ENCODE peak calls at places on chromosome 5, in nine cellular contexts. One of them, this sample, is unnamed.

GRCh38 chr5:137114529-137114928 is 384.6 kb downstream of the SPOCK1 start:
- DNase-seq in tibial artery: no peak
- DNase-seq in uterus: no peak
- DNase-seq in prostate gland: no peak
- DNase-seq in sigmoid colon: no peak
- DNase-seq in fibroblast of lung: peak; percentile 83
- DNase-seq in IMR-90: peak; percentile 25
- DNase-seq in heart left ventricle: no peak
- DNase-seq in H9: no peak
- DNase-seq in this sample: peak; percentile 14

GRCh38 chr5:158013939-158014338 is 155.0 kb upstream of the CLINT1 start:
- DNase-seq in tibial artery: no peak
- DNase-seq in uterus: no peak
- DNase-seq in prostate gland: no peak
- DNase-seq in sigmoid colon: no peak
- DNase-seq in fibroblast of lung: peak; percentile 54
- DNase-seq in IMR-90: peak; percentile 12
- DNase-seq in heart left ventricle: peak; percentile 20
- DNase-seq in H9: peak; percentile 75
- DNase-seq in this sample: peak; percentile 33

GRCh38 chr5:89968870-89969472 is 440.6 kb downstream of the CETN3 start:
- DNase-seq in tibial artery: no peak
- DNase-seq in uterus: peak; percentile 19
- DNase-seq in prostate gland: peak; percentile 6
- DNase-seq in sigmoid colon: no peak
- DNase-seq in fibroblast of lung: peak; percentile 78
- DNase-seq in IMR-90: no peak
- DNase-seq in heart left ventricle: peak; percentile 33
- DNase-seq in H9: no peak
- DNase-seq in this sample: no peak

GRCh38 chr5:99045864-99046263 is 117.1 kb upstream of the CHD1 start:
- DNase-seq in tibial artery: no peak
- DNase-seq in uterus: no peak
- DNase-seq in prostate gland: no peak
- DNase-seq in sigmoid colon: no peak
- DNase-seq in fibroblast of lung: no peak
- DNase-seq in IMR-90: no peak
- DNase-seq in heart left ventricle: no peak
- DNase-seq in H9: no peak
- DNase-seq in this sample: no peak

GRCh38 chr5:34012791-34013190 is 4.9 kb upstream of the AMACR start:
- DNase-seq in tibial artery: no peak
- DNase-seq in uterus: no peak
- DNase-seq in prostate gland: no peak
- DNase-seq in sigmoid colon: no peak
- DNase-seq in fibroblast of lung: peak; percentile 61
- DNase-seq in IMR-90: peak; percentile 34
- DNase-seq in heart left ventricle: no peak
- DNase-seq in H9: no peak
- DNase-seq in this sample: no peak

GRCh38 chr5:110048508-110048907 is 358.8 kb downstream of the MAN2A1 start:
- DNase-seq in tibial artery: no peak
- DNase-seq in uterus: no peak
- DNase-seq in prostate gland: no peak
- DNase-seq in sigmoid colon: no peak
- DNase-seq in fibroblast of lung: no peak
- DNase-seq in IMR-90: no peak
- DNase-seq in heart left ventricle: no peak
- DNase-seq in H9: no peak
- DNase-seq in this sample: no peak

GRCh38 chr5:120655828-120656435 is 191.8 kb downstream of the PRR16 start:
- DNase-seq in tibial artery: no peak
- DNase-seq in uterus: no peak
- DNase-seq in prostate gland: no peak
- DNase-seq in sigmoid colon: no peak
- DNase-seq in fibroblast of lung: peak; percentile 17
- DNase-seq in IMR-90: peak; percentile 22
- DNase-seq in heart left ventricle: no peak
- DNase-seq in H9: peak; percentile 49
- DNase-seq in this sample: peak; percentile 20

GRCh38 chr5:115594343-115595047 is 7.8 kb downstream of the TICAM2 start:
- DNase-seq in tibial artery: no peak
- DNase-seq in uterus: no peak
- DNase-seq in prostate gland: no peak
- DNase-seq in sigmoid colon: no peak
- DNase-seq in fibroblast of lung: peak; percentile 40
- DNase-seq in IMR-90: peak; percentile 45
- DNase-seq in heart left ventricle: no peak
- DNase-seq in H9: no peak
- DNase-seq in this sample: no peak

GRCh38 chr5:124718376-124718775 is 28.1 kb downstream of the ZNF608 start:
- DNase-seq in tibial artery: no peak
- DNase-seq in uterus: no peak
- DNase-seq in prostate gland: no peak
- DNase-seq in sigmoid colon: no peak
- DNase-seq in fibroblast of lung: peak; percentile 43
- DNase-seq in IMR-90: no peak
- DNase-seq in heart left ventricle: no peak
- DNase-seq in H9: no peak
- DNase-seq in this sample: no peak

GRCh38 chr5:71828641-71829040 is 109.6 kb downstream of the CARTPT start:
- DNase-seq in tibial artery: no peak
- DNase-seq in uterus: no peak
- DNase-seq in prostate gland: no peak
- DNase-seq in sigmoid colon: no peak
- DNase-seq in fibroblast of lung: peak; percentile 37
- DNase-seq in IMR-90: peak; percentile 71
- DNase-seq in heart left ventricle: no peak
- DNase-seq in H9: no peak
- DNase-seq in this sample: peak; percentile 45

GRCh38 chr5:168713051-168713450 is 133.9 kb upstream of the PANK3 start:
- DNase-seq in tibial artery: no peak
- DNase-seq in uterus: no peak
- DNase-seq in prostate gland: no peak
- DNase-seq in sigmoid colon: no peak
- DNase-seq in fibroblast of lung: peak; percentile 11
- DNase-seq in IMR-90: no peak
- DNase-seq in heart left ventricle: no peak
- DNase-seq in H9: no peak
- DNase-seq in this sample: no peak

GRCh38 chr5:40172721-40173120 is 507.0 kb upstream of the PTGER4 start:
- DNase-seq in tibial artery: no peak
- DNase-seq in uterus: no peak
- DNase-seq in prostate gland: no peak
- DNase-seq in sigmoid colon: no peak
- DNase-seq in fibroblast of lung: no peak
- DNase-seq in IMR-90: no peak
- DNase-seq in heart left ventricle: no peak
- DNase-seq in H9: no peak
- DNase-seq in this sample: peak; percentile 55

GRCh38 chr5:120055858-120056257 is 408.2 kb upstream of the PRR16 start:
- DNase-seq in tibial artery: no peak
- DNase-seq in uterus: no peak
- DNase-seq in prostate gland: peak; percentile 26
- DNase-seq in sigmoid colon: no peak
- DNase-seq in fibroblast of lung: peak; percentile 55
- DNase-seq in IMR-90: peak; percentile 76
- DNase-seq in heart left ventricle: no peak
- DNase-seq in H9: no peak
- DNase-seq in this sample: peak; percentile 9

GRCh38 chr5:160472482-160472881 is 50.8 kb downstream of the PTTG1 start:
- DNase-seq in tibial artery: no peak
- DNase-seq in uterus: no peak
- DNase-seq in prostate gland: no peak
- DNase-seq in sigmoid colon: no peak
- DNase-seq in fibroblast of lung: no peak
- DNase-seq in IMR-90: no peak
- DNase-seq in heart left ventricle: no peak
- DNase-seq in H9: no peak
- DNase-seq in this sample: no peak

GRCh38 chr5:138330813-138331448 is 673 bp downstream of the CDC25C start:
- DNase-seq in tibial artery: no peak
- DNase-seq in uterus: no peak
- DNase-seq in prostate gland: no peak
- DNase-seq in sigmoid colon: no peak
- DNase-seq in fibroblast of lung: no peak
- DNase-seq in IMR-90: no peak
- DNase-seq in heart left ventricle: no peak
- DNase-seq in H9: no peak
- DNase-seq in this sample: peak; percentile 52

GRCh38 chr5:180135128-180135955 is 63.8 kb upstream of the RNF130 start:
- DNase-seq in tibial artery: peak; percentile 65
- DNase-seq in uterus: peak; percentile 6
- DNase-seq in prostate gland: no peak
- DNase-seq in sigmoid colon: peak; percentile 53
- DNase-seq in fibroblast of lung: peak; percentile 87
- DNase-seq in IMR-90: peak; percentile 79
- DNase-seq in heart left ventricle: peak; percentile 6
- DNase-seq in H9: no peak
- DNase-seq in this sample: peak; percentile 79

GRCh38 chr5:38948501-38948900 is 102.7 kb downstream of the OSMR start:
- DNase-seq in tibial artery: no peak
- DNase-seq in uterus: no peak
- DNase-seq in prostate gland: no peak
- DNase-seq in sigmoid colon: no peak
- DNase-seq in fibroblast of lung: peak; percentile 52
- DNase-seq in IMR-90: peak; percentile 65
- DNase-seq in heart left ventricle: no peak
- DNase-seq in H9: no peak
- DNase-seq in this sample: no peak

GRCh38 chr5:38141665-38142064 is 116.7 kb upstream of the EGFLAM start:
- DNase-seq in tibial artery: no peak
- DNase-seq in uterus: no peak
- DNase-seq in prostate gland: no peak
- DNase-seq in sigmoid colon: no peak
- DNase-seq in fibroblast of lung: no peak
- DNase-seq in IMR-90: no peak
- DNase-seq in heart left ventricle: no peak
- DNase-seq in H9: no peak
- DNase-seq in this sample: no peak

GRCh38 chr5:145189786-145190185 is 645.4 kb downstream of the PRELID2 start:
- DNase-seq in tibial artery: no peak
- DNase-seq in uterus: no peak
- DNase-seq in prostate gland: no peak
- DNase-seq in sigmoid colon: no peak
- DNase-seq in fibroblast of lung: no peak
- DNase-seq in IMR-90: peak; percentile 4
- DNase-seq in heart left ventricle: no peak
- DNase-seq in H9: no peak
- DNase-seq in this sample: no peak

GRCh38 chr5:36801521-36801920 is 75.0 kb upstream of the NIPBL start:
- DNase-seq in tibial artery: no peak
- DNase-seq in uterus: no peak
- DNase-seq in prostate gland: no peak
- DNase-seq in sigmoid colon: no peak
- DNase-seq in fibroblast of lung: no peak
- DNase-seq in IMR-90: no peak
- DNase-seq in heart left ventricle: no peak
- DNase-seq in H9: no peak
- DNase-seq in this sample: no peak

GRCh38 chr5:159100022-159100927 is 559 bp upstream of the EBF1 start:
- DNase-seq in tibial artery: peak; percentile 97
- DNase-seq in uterus: peak; percentile 93
- DNase-seq in prostate gland: peak; percentile 51
- DNase-seq in sigmoid colon: peak; percentile 95
- DNase-seq in fibroblast of lung: peak; percentile 88
- DNase-seq in IMR-90: peak; percentile 88
- DNase-seq in heart left ventricle: peak; percentile 92
- DNase-seq in H9: peak; percentile 94
- DNase-seq in this sample: peak; percentile 94
- H3K27ac ChIP-seq in tibial artery: peak overlapping the region; percentile 97
- H3K27ac ChIP-seq in uterus: peak overlapping the region; percentile 98
- H3K27ac ChIP-seq in prostate gland: peak overlapping the region; percentile 68
- H3K27ac ChIP-seq in sigmoid colon: peak overlapping the region; percentile 73
- H3K27ac ChIP-seq in fibroblast of lung: peak overlapping the region; percentile 76
- H3K27ac ChIP-seq in IMR-90: no peak overlapping the region
- H3K27ac ChIP-seq in heart left ventricle: peak overlapping the region; percentile 89
- H3K27ac ChIP-seq in H9: no peak overlapping the region
- H3K27ac ChIP-seq in this sample: no peak overlapping the region

GRCh38 chr5:60295423-60295822 is 401.9 kb upstream of the PDE4D start:
- DNase-seq in tibial artery: peak; percentile 58
- DNase-seq in uterus: no peak
- DNase-seq in prostate gland: no peak
- DNase-seq in sigmoid colon: no peak
- DNase-seq in fibroblast of lung: peak; percentile 25
- DNase-seq in IMR-90: peak; percentile 5
- DNase-seq in heart left ventricle: peak; percentile 8
- DNase-seq in H9: peak; percentile 53
- DNase-seq in this sample: no peak
- TF ChIP-seq CTCF in tibial artery: peak; percentile 32
- TF ChIP-seq CTCF in uterus: no peak
- TF ChIP-seq CTCF in prostate gland: peak; percentile 32
- TF ChIP-seq CTCF in sigmoid colon: no peak
- TF ChIP-seq CTCF in fibroblast of lung: peak; percentile 27
- TF ChIP-seq CTCF in IMR-90: peak; percentile 42
- TF ChIP-seq CTCF in heart left ventricle: peak; percentile 38
- TF ChIP-seq CTCF in H9: peak; percentile 77
- TF ChIP-seq CTCF in this sample: no peak

GRCh38 chr5:96990102-96990501 is 54.2 kb downstream of the LNPEP start:
- DNase-seq in tibial artery: no peak
- DNase-seq in uterus: no peak
- DNase-seq in prostate gland: no peak
- DNase-seq in sigmoid colon: no peak
- DNase-seq in fibroblast of lung: no peak
- DNase-seq in IMR-90: no peak
- DNase-seq in heart left ventricle: no peak
- DNase-seq in H9: no peak
- DNase-seq in this sample: no peak

GRCh38 chr5:96978812-96979449 is 43.1 kb downstream of the LNPEP start:
- DNase-seq in tibial artery: no peak
- DNase-seq in uterus: no peak
- DNase-seq in prostate gland: no peak
- DNase-seq in sigmoid colon: no peak
- DNase-seq in fibroblast of lung: peak; percentile 57
- DNase-seq in IMR-90: peak; percentile 78
- DNase-seq in heart left ventricle: no peak
- DNase-seq in H9: no peak
- DNase-seq in this sample: no peak

GRCh38 chr5:96986450-96986849 is 50.6 kb downstream of the LNPEP start:
- DNase-seq in tibial artery: no peak
- DNase-seq in uterus: no peak
- DNase-seq in prostate gland: no peak
- DNase-seq in sigmoid colon: no peak
- DNase-seq in fibroblast of lung: no peak
- DNase-seq in IMR-90: no peak
- DNase-seq in heart left ventricle: no peak
- DNase-seq in H9: no peak
- DNase-seq in this sample: no peak

GRCh38 chr5:96984506-96985192 is 48.8 kb downstream of the LNPEP start:
- DNase-seq in tibial artery: no peak
- DNase-seq in uterus: no peak
- DNase-seq in prostate gland: no peak
- DNase-seq in sigmoid colon: no peak
- DNase-seq in fibroblast of lung: peak; percentile 18
- DNase-seq in IMR-90: peak; percentile 74
- DNase-seq in heart left ventricle: no peak
- DNase-seq in H9: no peak
- DNase-seq in this sample: no peak
- H3K27ac ChIP-seq in tibial artery: no peak overlapping the region
- H3K27ac ChIP-seq in uterus: no peak overlapping the region
- H3K27ac ChIP-seq in prostate gland: no peak overlapping the region
- H3K27ac ChIP-seq in sigmoid colon: peak overlapping the region; percentile 61
- H3K27ac ChIP-seq in fibroblast of lung: no peak overlapping the region
- H3K27ac ChIP-seq in IMR-90: no peak overlapping the region
- H3K27ac ChIP-seq in heart left ventricle: no peak overlapping the region
- H3K27ac ChIP-seq in H9: no peak overlapping the region
- H3K27ac ChIP-seq in this sample: no peak overlapping the region

GRCh38 chr5:173281910-173282309 is 46.3 kb downstream of the STC2 start:
- DNase-seq in tibial artery: no peak
- DNase-seq in uterus: no peak
- DNase-seq in prostate gland: no peak
- DNase-seq in sigmoid colon: no peak
- DNase-seq in fibroblast of lung: no peak
- DNase-seq in IMR-90: peak; percentile 21
- DNase-seq in heart left ventricle: no peak
- DNase-seq in H9: peak; percentile 62
- DNase-seq in this sample: no peak
- TF ChIP-seq CTCF in tibial artery: no peak
- TF ChIP-seq CTCF in uterus: no peak
- TF ChIP-seq CTCF in prostate gland: no peak
- TF ChIP-seq CTCF in sigmoid colon: no peak
- TF ChIP-seq CTCF in fibroblast of lung: peak; percentile 25
- TF ChIP-seq CTCF in IMR-90: peak; percentile 42
- TF ChIP-seq CTCF in heart left ventricle: peak; percentile 55
- TF ChIP-seq CTCF in H9: peak; percentile 75
- TF ChIP-seq CTCF in this sample: no peak

This sample was measured in RWPE1.